ENCODE peak calls at places on chromosomes 12 and 14, in six cellular contexts. L, F, N, C, T and G are unnamed samples.

GRCh38 chr12:87827638-87828264 is 201.4 kb downstream of the C12orf50 start:
- DNase-seq in L (no peak), F (peak), N (no peak), C (no peak), T (peak), G (no peak)

GRCh38 chr14:59631237-59631636 is 54.6 kb upstream of the CCDC175 start:
- DNase-seq in L (no peak), F (peak), N (no peak), C (peak), T (peak), G (peak)

GRCh38 chr12:69653703-69654102 is 43.0 kb upstream of the LRRC10 start:
- DNase-seq in L (peak), F (no peak), N (no peak), C (no peak), T (no peak), G (no peak)

GRCh38 chr12:5718073-5718472 is 227.0 kb downstream of the ANO2 start:
- DNase-seq in L (no peak), F (no peak), N (no peak), C (no peak), T (no peak), G (no peak)

GRCh38 chr12:12926571-12927071 is 25.3 kb downstream of the GPRC5D start:
- DNase-seq in L (peak), F (peak), N (no peak), C (no peak), T (no peak), G (no peak)

GRCh38 chr14:93648440-93649168 is 139.7 kb downstream of the PRIMA1 start:
- DNase-seq in L (no peak), F (peak), N (no peak), C (peak), T (peak), G (peak)

GRCh38 chr12:19093218-19093617 is 36.3 kb upstream of the PLEKHA5 start:
- DNase-seq in L (peak), F (no peak), N (no peak), C (no peak), T (no peak), G (no peak)

GRCh38 chr12:48744251-48745008 is 27.9 kb upstream of the CCNT1 start:
- DNase-seq in L (no peak), F (peak), N (no peak), C (peak), T (peak), G (no peak)

GRCh38 chr14:49286257-49286983 is 299.8 kb downstream of the RPS29 start:
- DNase-seq in L (no peak), F (no peak), N (no peak), C (no peak), T (peak), G (no peak)

GRCh38 chr14:33570717-33571058 is 380.2 kb downstream of the EGLN3 start:
- DNase-seq in L (no peak), F (no peak), N (no peak), C (no peak), T (no peak), G (no peak)

GRCh38 chr12:24554612-24555300 is 394.1 kb downstream of the BCAT1 start:
- DNase-seq in L (no peak), F (no peak), N (no peak), C (no peak), T (peak), G (no peak)

GRCh38 chr12:53171725-53172329 is 8.7 kb upstream of the ZNF740 start:
- DNase-seq in L (no peak), F (peak), N (no peak), C (peak), T (no peak), G (no peak)

GRCh38 chr12:15690320-15690719 is 98.9 kb downstream of the EPS8 start:
- DNase-seq in L (no peak), F (no peak), N (no peak), C (no peak), T (no peak), G (no peak)

GRCh38 chr12:122094735-122095561 is 16.4 kb downstream of the MLXIP start:
- DNase-seq in L (no peak), F (peak), N (no peak), C (no peak), T (peak), G (peak)

GRCh38 chr14:68786491-68787234 is 6.2 kb downstream of the ZFP36L1 start:
- DNase-seq in L (peak), F (no peak), N (no peak), C (no peak), T (no peak), G (no peak)

GRCh38 chr12:91967590-91967989 is 178.1 kb downstream of the BTG1 start:
- DNase-seq in L (no peak), F (no peak), N (no peak), C (no peak), T (no peak), G (no peak)